ENCODE peak calls at places on chromosomes 4 and X, in seven cellular contexts. G, W, S, T, I, Q and R are unnamed samples. For H3K27me3, the result is how much of the 10 kb centered on the place peaks cover.

GRCh38 chr4:167021545-167022155 is 212.6 kb downstream of the SPOCK3 start:
- DNase-seq in G (peak), Q (no peak), S (no peak), T (peak), I (peak), W (peak), R (peak)

GRCh38 chrX:39903937-39904336 is 193.8 kb downstream of the BCOR start:
- DNase-seq in W (no peak), T (no peak), S (no peak), I (no peak), G (no peak), Q (no peak), R (no peak)

GRCh38 chr4:121510260-121510942 is 129.6 kb upstream of the QRFPR start:
- DNase-seq in T (no peak), G (no peak), I (no peak), Q (no peak), S (no peak), W (no peak), R (no peak)

GRCh38 chr4:59412739-59413138 is 1787.4 kb upstream of the ADGRL3 start:
- DNase-seq in I (no peak), W (no peak), G (no peak), Q (no peak), T (no peak), S (no peak), R (no peak)

GRCh38 chrX:95318882-95319281 is 1365.8 kb upstream of the DIAPH2 start:
- DNase-seq in T (no peak), I (no peak), S (no peak), G (no peak), Q (no peak), W (no peak), R (no peak)

GRCh38 chr4:88350786-88351185 is 27.9 kb upstream of the HERC6 start:
- DNase-seq in Q (no peak), S (no peak), T (no peak), G (no peak), W (no peak), I (no peak), R (no peak)

GRCh38 chr4:100907465-100908454 is 389.9 kb upstream of the EMCN start:
- DNase-seq in G (no peak), T (peak), S (no peak), I (no peak), W (no peak), Q (no peak), R (no peak)

GRCh38 chrX:13688772-13689518 is at the start of gene RAB9A:
- DNase-seq in W (peak), T (peak), G (peak), Q (peak), S (peak), I (peak), R (peak)

GRCh38 chr4:108683479-108683878 is 33.1 kb downstream of the OSTC start:
- DNase-seq in G (no peak), Q (no peak), I (no peak), W (no peak), T (peak), S (no peak), R (no peak)

GRCh38 chr4:152247271-152247975 is 288.5 kb downstream of the FBXW7 start:
- DNase-seq in G (no peak), Q (no peak), I (no peak), W (no peak), T (no peak), S (peak), R (no peak)

GRCh38 chrX:153032397-153033118 is 23.7 kb upstream of the PNMA3 start:
- DNase-seq in S (peak), I (peak), W (peak), G (peak), T (peak), Q (peak), R (peak)

GRCh38 chr4:20844311-20844710 is 144.1 kb downstream of the PACRGL start:
- DNase-seq in T (no peak), W (no peak), G (no peak), S (no peak), Q (no peak), I (no peak), R (no peak)

GRCh38 chr4:123443401-123444297 is 47.1 kb downstream of the SPRY1 start:
- DNase-seq in T (no peak), S (no peak), G (peak), W (no peak), I (no peak), Q (no peak), R (no peak)

GRCh38 chr4:124282301-124282898 is 430.1 kb downstream of the ANKRD50 start:
- DNase-seq in Q (no peak), T (no peak), W (no peak), I (no peak), G (no peak), S (no peak), R (no peak)

GRCh38 chrX:110146521-110146920 is 143.6 kb downstream of the TMEM164 start:
- DNase-seq in S (no peak), I (no peak), G (peak), Q (no peak), W (no peak), T (peak), R (peak)

GRCh38 chr4:171042989-171043524 is 770.1 kb upstream of the GALNTL6 start:
- DNase-seq in Q (no peak), S (peak), G (no peak), I (no peak), T (no peak), W (no peak), R (no peak)

GRCh38 chrX:20665441-20665840 is 398.7 kb upstream of the RPS6KA3 start:
- DNase-seq in I (no peak), T (no peak), G (no peak), Q (no peak), W (no peak), S (no peak), R (no peak)

GRCh38 chr4:47913328-47913727 is 1.1 kb downstream of the NFXL1 start:
- DNase-seq in W (no peak), Q (no peak), S (no peak), G (no peak), I (no peak), T (peak), R (no peak)

GRCh38 chr4:170323623-170324022 is 233.9 kb upstream of the AADAT start:
- DNase-seq in S (no peak), I (no peak), W (no peak), Q (no peak), G (no peak), T (no peak), R (no peak)

GRCh38 chr4:186726440-186727148 is 2.9 kb upstream of the FAT1 start:
- DNase-seq in Q (no peak), G (peak), T (peak), S (peak), I (peak), W (peak), R (no peak)

GRCh38 chrX:63934160-63934559 is 149.1 kb upstream of the ARHGEF9 start:
- DNase-seq in I (no peak), S (no peak), Q (no peak), T (no peak), G (no peak), W (no peak), R (no peak)

GRCh38 chr4:138252551-138252950 is 10.4 kb upstream of the SLC7A11 start:
- DNase-seq in I (no peak), Q (no peak), S (no peak), T (no peak), G (no peak), W (no peak), R (no peak)

GRCh38 chr4:610411-611261 is 14.7 kb upstream of the PDE6B start:
- DNase-seq in T (peak), I (no peak), Q (no peak), S (peak), G (peak), W (no peak), R (no peak)

GRCh38 chrX:45267007-45267406 is 66.3 kb upstream of the DIPK2B start:
- DNase-seq in Q (no peak), G (no peak), I (no peak), T (no peak), S (no peak), W (no peak), R (no peak)

GRCh38 chr4:81404294-81404693 is 67.4 kb downstream of the RASGEF1B start:
- DNase-seq in W (no peak), T (peak), Q (no peak), S (no peak), I (no peak), G (no peak), R (no peak)

GRCh38 chrX:10079155-10079711 is 77.5 kb upstream of the CLCN4 start:
- DNase-seq in S (no peak), T (peak), I (no peak), Q (no peak), W (peak), G (no peak), R (no peak)

GRCh38 chr4:101065346-101065745 is 282.0 kb downstream of the PPP3CA start:
- DNase-seq in S (no peak), G (no peak), T (no peak), I (no peak), Q (no peak), W (no peak), R (no peak)

GRCh38 chrX:17656035-17656418 is 81.3 kb upstream of the SCML1 start:
- DNase-seq in G (no peak), Q (no peak), S (peak), W (no peak), I (no peak), T (no peak), R (no peak)

GRCh38 chrX:46882266-46882665 is 30.0 kb upstream of the JADE3 start:
- DNase-seq in Q (no peak), I (no peak), T (no peak), S (no peak), W (no peak), G (no peak), R (no peak)

GRCh38 chr4:1080961-1081688 is 32.2 kb downstream of the RNF212 start:
- DNase-seq in Q (no peak), W (no peak), S (no peak), I (no peak), G (no peak), T (peak), R (no peak)

GRCh38 chrX:116872931-116873330 is 410.2 kb upstream of the CT83 start:
- DNase-seq in I (no peak), T (no peak), S (no peak), W (no peak), Q (no peak), G (no peak), R (no peak)

GRCh38 chr4:39043697-39044363 is 11.6 kb upstream of the TMEM156 start:
- DNase-seq in I (no peak), W (no peak), Q (no peak), T (no peak), S (no peak), G (no peak), R (no peak)

GRCh38 chr4:6591305-6591704 is 16.3 kb downstream of the MAN2B2 start:
- DNase-seq in I (no peak), T (no peak), W (no peak), S (no peak), Q (no peak), G (no peak), R (no peak)

GRCh38 chr4:28436191-28437080 is 1575.8 kb downstream of the STIM2 start:
- DNase-seq in S (no peak), I (no peak), T (no peak), W (no peak), G (no peak), Q (no peak), R (no peak)

GRCh38 chr4:183011213-183011907 is 87.7 kb upstream of the WWC2 start:
- DNase-seq in W (no peak), S (no peak), G (no peak), I (no peak), T (peak), Q (no peak), R (no peak)

GRCh38 chr4:171956678-171957077 is 143.5 kb downstream of the GALNTL6 start:
- DNase-seq in T (no peak), I (no peak), G (no peak), Q (no peak), S (no peak), W (no peak), R (no peak)

GRCh38 chrX:12881914-12882313 is 15.0 kb downstream of the TLR7 start:
- DNase-seq in G (no peak), W (no peak), S (no peak), I (no peak), Q (no peak), T (no peak), R (no peak)

GRCh38 chrX:11558972-11559371 is 106.7 kb downstream of the ARHGAP6 start:
- DNase-seq in T (no peak), G (peak), Q (peak), I (no peak), W (peak), S (no peak), R (peak)

DNA sequence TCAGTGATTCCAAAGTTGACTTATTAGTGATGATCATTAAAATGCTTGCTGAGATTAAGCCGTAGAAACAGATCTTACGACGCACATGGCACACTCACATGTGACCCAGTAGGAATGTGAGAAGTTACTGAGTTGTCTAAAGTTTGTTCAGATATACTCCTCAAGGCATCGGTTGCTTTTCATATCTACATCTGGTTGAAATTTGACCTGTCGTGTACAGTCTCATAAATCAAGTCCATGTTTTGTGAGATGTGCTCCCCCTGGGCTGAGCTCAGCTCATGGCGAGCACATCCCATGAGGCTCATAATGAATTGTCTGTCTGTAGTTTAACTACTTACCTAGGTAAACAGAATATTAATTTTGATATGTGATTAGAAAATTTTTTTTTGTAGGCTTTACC is 67.0 kb downstream of the TNIP2 start:
- DNase-seq in G (no peak), W (no peak), S (no peak), I (no peak), Q (no peak), T (no peak), R (no peak)
- H3K27ac ChIP-seq in G (no peak), W (no peak), S (no peak), I (no peak), Q (no peak), T (no peak), R (no peak)

GRCh38 chr4:71186257-71186565 is 152.6 kb upstream of the SLC4A4 start:
- DNase-seq in Q (no peak), S (no peak), G (no peak), T (no peak), W (no peak), I (no peak), R (no peak)
- H3K27me3 ChIP-seq in Q (under half), S (under half), G (under half), T (under half), W (under half), I (under half), R (under half)

DNA sequence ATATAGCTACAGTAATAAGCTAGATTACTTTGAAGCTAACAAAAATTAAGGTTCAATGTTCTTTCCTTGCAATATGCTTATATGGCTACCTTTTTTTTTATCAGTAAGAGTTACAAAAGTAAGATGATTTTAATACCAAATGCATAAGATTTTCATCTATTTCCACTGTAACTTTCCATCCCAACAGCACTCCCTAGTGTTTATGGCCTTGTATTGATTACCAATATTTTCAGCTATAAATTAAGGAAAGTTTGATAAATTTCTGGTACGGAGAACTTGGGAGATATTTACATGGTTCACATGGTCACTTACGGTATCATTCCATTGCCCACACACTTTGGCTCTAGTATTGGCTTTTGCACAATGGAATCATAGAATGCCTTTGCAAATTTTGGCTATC is 448.9 kb upstream of the PABPC4L start:
- DNase-seq in Q (no peak), I (no peak), S (no peak), W (no peak), G (no peak), T (no peak), R (no peak)
- TF ChIP-seq CTCF in Q (no peak), I (no peak), S (no peak), W (no peak), G (no peak), T (no peak), R (no peak)

DNA sequence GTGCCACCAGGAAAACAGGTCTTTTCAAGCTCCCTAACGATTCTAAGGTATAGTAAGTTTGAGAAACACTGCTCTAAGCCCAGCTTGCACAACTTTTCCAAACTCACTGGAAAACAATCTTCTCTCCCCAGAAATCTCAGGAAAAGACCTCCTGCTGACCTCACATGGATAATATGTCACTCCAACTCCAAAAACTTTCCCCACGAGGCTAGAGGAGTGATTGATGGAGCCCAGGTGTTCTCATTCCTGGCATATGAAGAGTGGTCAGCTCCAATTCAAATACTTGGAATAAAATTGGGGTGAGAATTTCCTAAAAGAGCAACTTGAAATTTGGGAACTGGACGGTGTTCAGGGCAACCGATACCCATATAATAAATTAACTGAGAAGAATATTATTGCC is 299.9 kb downstream of the PPP4R3C start:
- DNase-seq in T (no peak), S (no peak), Q (no peak), W (no peak), I (no peak), G (no peak), R (no peak)
- H3K27ac ChIP-seq in T (no peak), S (no peak), Q (no peak), W (no peak), I (no peak), G (no peak), R (no peak)

GRCh38 chrX:71111141-71111843 is at the start of gene IL2RG:
- DNase-seq in T (no peak), S (no peak), Q (peak), W (peak), I (no peak), G (peak), R (peak)
- H3K27me3 ChIP-seq in T (under half), S (under half), Q (under half), W (under half), I (under half), G (under half), R (under half)

GRCh38 chrX:149495573-149496071 is 9.5 kb downstream of the IDS start:
- DNase-seq in Q (no peak), I (no peak), S (no peak), T (peak), W (no peak), G (no peak), R (no peak)
- TF ChIP-seq CTCF in Q (no peak), I (no peak), S (no peak), T (no peak), W (no peak), G (no peak), R (no peak)

GRCh38 chr4:184595430-184595829 is 53.8 kb downstream of the CASP3 start:
- DNase-seq in Q (no peak), W (no peak), G (no peak), T (no peak), S (no peak), I (no peak), R (no peak)

GRCh38 chr4:184598753-184599491 is 50.3 kb downstream of the CASP3 start:
- DNase-seq in I (no peak), G (no peak), Q (no peak), W (peak), S (peak), T (no peak), R (no peak)

GRCh38 chr4:184596617-184597185 is 52.5 kb downstream of the CASP3 start:
- DNase-seq in G (no peak), T (no peak), W (peak), I (no peak), S (no peak), Q (no peak), R (no peak)

GRCh38 chr4:184593461-184593860 is 55.8 kb downstream of the CASP3 start:
- DNase-seq in I (no peak), W (no peak), T (no peak), G (no peak), S (no peak), Q (no peak), R (no peak)

DNA sequence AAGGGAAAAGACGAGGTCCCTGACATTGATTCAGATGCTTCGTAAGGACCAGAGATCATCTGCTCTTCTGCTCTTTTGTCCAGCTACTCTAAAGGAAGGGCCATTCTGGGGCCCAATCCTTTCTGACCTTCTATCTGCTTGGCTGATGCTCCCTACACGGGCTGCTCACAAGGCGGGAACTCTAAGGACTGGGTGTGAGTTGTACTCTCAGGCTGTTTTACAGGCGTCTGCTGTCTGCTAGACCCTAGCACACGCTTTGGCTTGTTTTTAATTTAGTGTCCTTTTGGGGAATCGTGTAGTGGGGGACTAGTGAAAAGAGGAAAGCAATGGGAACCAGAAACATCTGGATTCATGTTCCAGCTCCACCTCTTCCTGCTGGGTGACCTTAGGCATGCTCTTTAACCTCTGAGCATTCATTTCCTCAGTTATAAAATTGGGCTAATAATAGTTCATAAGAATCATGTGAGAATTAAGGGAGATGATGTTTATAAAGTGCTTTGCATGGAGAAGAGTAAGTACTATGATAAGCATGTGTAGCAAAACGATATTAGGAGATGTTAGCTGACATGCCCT is 53.1 kb downstream of the CASP3 start:
- DNase-seq in W (no peak), G (no peak), T (no peak), I (no peak), S (no peak), Q (no peak), R (no peak)
- H3K27ac ChIP-seq in W (peak), G (no peak), T (no peak), I (no peak), S (no peak), Q (no peak), R (no peak)